ENCODE peak calls at places on chromosomes 12 and 14, in five cellular contexts. One of them, this sample, is unnamed.

GRCh38 chr12:108720757-108721514 is 10.4 kb downstream of the CORO1C start:
- DNase-seq in esophagus squamous epithelium: no peak
- DNase-seq in cardiac muscle cell: no peak
- DNase-seq in adrenal gland: no peak
- DNase-seq in upper lobe of right lung: no peak
- DNase-seq in this sample: no peak

GRCh38 chr12:22518067-22518719 is 26.1 kb downstream of the C2CD5 start:
- DNase-seq in esophagus squamous epithelium: no peak
- DNase-seq in cardiac muscle cell: no peak
- DNase-seq in adrenal gland: peak; percentile 59
- DNase-seq in upper lobe of right lung: no peak
- DNase-seq in this sample: peak; percentile 8

GRCh38 chr12:104738841-104739642 is 219.0 kb downstream of the SLC41A2 start:
- DNase-seq in esophagus squamous epithelium: no peak
- DNase-seq in cardiac muscle cell: no peak
- DNase-seq in adrenal gland: no peak
- DNase-seq in upper lobe of right lung: no peak
- DNase-seq in this sample: no peak

GRCh38 chr14:50311337-50311973 is 574 bp downstream of the L2HGDH start:
- DNase-seq in esophagus squamous epithelium: no peak
- DNase-seq in cardiac muscle cell: no peak
- DNase-seq in adrenal gland: peak; percentile 12
- DNase-seq in upper lobe of right lung: no peak
- DNase-seq in this sample: no peak

GRCh38 chr12:92304335-92305066 is 158.9 kb upstream of the BTG1 start:
- DNase-seq in esophagus squamous epithelium: no peak
- DNase-seq in cardiac muscle cell: no peak
- DNase-seq in adrenal gland: no peak
- DNase-seq in upper lobe of right lung: no peak
- DNase-seq in this sample: no peak

GRCh38 chr14:100609941-100610391 is 22.7 kb upstream of the BEGAIN start:
- DNase-seq in esophagus squamous epithelium: no peak
- DNase-seq in cardiac muscle cell: no peak
- DNase-seq in adrenal gland: no peak
- DNase-seq in upper lobe of right lung: peak; percentile 54
- DNase-seq in this sample: no peak

GRCh38 chr12:103858953-103859601 is 18.0 kb upstream of the NT5DC3 start:
- DNase-seq in esophagus squamous epithelium: no peak
- DNase-seq in cardiac muscle cell: no peak
- DNase-seq in adrenal gland: peak; percentile 69
- DNase-seq in upper lobe of right lung: no peak
- DNase-seq in this sample: no peak

GRCh38 chr14:77991128-77991772 is 178.9 kb upstream of the NRXN3 start:
- DNase-seq in esophagus squamous epithelium: no peak
- DNase-seq in cardiac muscle cell: peak; percentile 32
- DNase-seq in adrenal gland: peak; percentile 22
- DNase-seq in upper lobe of right lung: no peak
- DNase-seq in this sample: peak; percentile 22

GRCh38 chr12:120224304-120225199 is 23.6 kb upstream of the RPLP0 start:
- DNase-seq in esophagus squamous epithelium: no peak
- DNase-seq in cardiac muscle cell: no peak
- DNase-seq in adrenal gland: no peak
- DNase-seq in upper lobe of right lung: peak; percentile 93
- DNase-seq in this sample: peak; percentile 77

GRCh38 chr12:52307836-52308806 is 13.1 kb downstream of the KRT83 start:
- DNase-seq in esophagus squamous epithelium: no peak
- DNase-seq in cardiac muscle cell: peak; percentile 82
- DNase-seq in adrenal gland: peak; percentile 15
- DNase-seq in upper lobe of right lung: peak; percentile 86
- DNase-seq in this sample: peak; percentile 74

GRCh38 chr12:78530065-78530765 is 334.4 kb upstream of the SYT1 start:
- DNase-seq in esophagus squamous epithelium: no peak
- DNase-seq in cardiac muscle cell: no peak
- DNase-seq in adrenal gland: no peak
- DNase-seq in upper lobe of right lung: no peak
- DNase-seq in this sample: no peak

GRCh38 chr14:72558721-72559120 is 335.2 kb downstream of the DPF3 start:
- DNase-seq in esophagus squamous epithelium: no peak
- DNase-seq in cardiac muscle cell: no peak
- DNase-seq in adrenal gland: no peak
- DNase-seq in upper lobe of right lung: no peak
- DNase-seq in this sample: no peak

GRCh38 chr14:95496690-95497241 is 19.7 kb downstream of the SYNE3 start:
- DNase-seq in esophagus squamous epithelium: no peak
- DNase-seq in cardiac muscle cell: no peak
- DNase-seq in adrenal gland: no peak
- DNase-seq in upper lobe of right lung: no peak
- DNase-seq in this sample: no peak

GRCh38 chr12:47949441-47950341 is 13.7 kb upstream of the TMEM106C start:
- DNase-seq in esophagus squamous epithelium: no peak
- DNase-seq in cardiac muscle cell: peak; percentile 85
- DNase-seq in adrenal gland: peak; percentile 89
- DNase-seq in upper lobe of right lung: peak; percentile 91
- DNase-seq in this sample: peak; percentile 82

GRCh38 chr14:59997496-59997895 is 77.6 kb downstream of the LRRC9 start:
- DNase-seq in esophagus squamous epithelium: no peak
- DNase-seq in cardiac muscle cell: no peak
- DNase-seq in adrenal gland: no peak
- DNase-seq in upper lobe of right lung: no peak
- DNase-seq in this sample: no peak

GRCh38 chr14:103315368-103315911 is 18.6 kb upstream of the EIF5 start:
- DNase-seq in esophagus squamous epithelium: no peak
- DNase-seq in cardiac muscle cell: no peak
- DNase-seq in adrenal gland: peak; percentile 86
- DNase-seq in upper lobe of right lung: no peak
- DNase-seq in this sample: no peak

GRCh38 chr12:32305163-32305562 is 94.2 kb upstream of the FGD4 start:
- DNase-seq in esophagus squamous epithelium: no peak
- DNase-seq in cardiac muscle cell: no peak
- DNase-seq in adrenal gland: no peak
- DNase-seq in upper lobe of right lung: no peak
- DNase-seq in this sample: no peak

GRCh38 chr14:36521598-36522345 is 1.7 kb upstream of the NKX2-1 start:
- DNase-seq in esophagus squamous epithelium: no peak
- DNase-seq in cardiac muscle cell: no peak
- DNase-seq in adrenal gland: no peak
- DNase-seq in upper lobe of right lung: peak; percentile 84
- DNase-seq in this sample: no peak

GRCh38 chr12:106871477-106871876 is 84.2 kb upstream of the TMEM263 start:
- DNase-seq in esophagus squamous epithelium: no peak
- DNase-seq in cardiac muscle cell: no peak
- DNase-seq in adrenal gland: no peak
- DNase-seq in upper lobe of right lung: no peak
- DNase-seq in this sample: no peak

GRCh38 chr14:51845811-51846210 is 14.6 kb upstream of the GNG2 start:
- DNase-seq in esophagus squamous epithelium: no peak
- DNase-seq in cardiac muscle cell: no peak
- DNase-seq in adrenal gland: no peak
- DNase-seq in upper lobe of right lung: no peak
- DNase-seq in this sample: no peak

GRCh38 chr12:27013606-27014084 is 539 bp downstream of the TM7SF3 start:
- DNase-seq in esophagus squamous epithelium: no peak
- DNase-seq in cardiac muscle cell: peak; percentile 32
- DNase-seq in adrenal gland: peak; percentile 26
- DNase-seq in upper lobe of right lung: no peak
- DNase-seq in this sample: no peak

GRCh38 chr12:105192624-105193225 is 43.2 kb downstream of the APPL2 start:
- DNase-seq in esophagus squamous epithelium: no peak
- DNase-seq in cardiac muscle cell: no peak
- DNase-seq in adrenal gland: no peak
- DNase-seq in upper lobe of right lung: no peak
- DNase-seq in this sample: peak; percentile 33

GRCh38 chr12:122871851-122872785 is 23.8 kb downstream of the VPS37B start:
- DNase-seq in esophagus squamous epithelium: no peak
- DNase-seq in cardiac muscle cell: no peak
- DNase-seq in adrenal gland: peak; percentile 67
- DNase-seq in upper lobe of right lung: no peak
- DNase-seq in this sample: peak; percentile 68

GRCh38 chr12:83642205-83642604 is 955.5 kb downstream of the TMTC2 start:
- DNase-seq in esophagus squamous epithelium: no peak
- DNase-seq in cardiac muscle cell: no peak
- DNase-seq in adrenal gland: no peak
- DNase-seq in upper lobe of right lung: no peak
- DNase-seq in this sample: no peak

GRCh38 chr14:96303981-96304380 is 48.0 kb downstream of the BDKRB1 start:
- DNase-seq in esophagus squamous epithelium: no peak
- DNase-seq in cardiac muscle cell: no peak
- DNase-seq in adrenal gland: no peak
- DNase-seq in upper lobe of right lung: no peak
- DNase-seq in this sample: no peak

GRCh38 chr14:59882957-59883356 is 12.4 kb upstream of the RTN1 start:
- DNase-seq in esophagus squamous epithelium: no peak
- DNase-seq in cardiac muscle cell: no peak
- DNase-seq in adrenal gland: no peak
- DNase-seq in upper lobe of right lung: no peak
- DNase-seq in this sample: no peak

GRCh38 chr14:20302042-20302761 is 3.5 kb downstream of the TTC5 start:
- DNase-seq in esophagus squamous epithelium: no peak
- DNase-seq in cardiac muscle cell: no peak
- DNase-seq in adrenal gland: no peak
- DNase-seq in upper lobe of right lung: no peak
- DNase-seq in this sample: no peak

GRCh38 chr14:61710853-61711817 is 15.8 kb downstream of the HIF1A start:
- DNase-seq in esophagus squamous epithelium: no peak
- DNase-seq in cardiac muscle cell: no peak
- DNase-seq in adrenal gland: no peak
- DNase-seq in upper lobe of right lung: no peak
- DNase-seq in this sample: no peak

GRCh38 chr12:104498211-104498801 is 41.6 kb downstream of the CHST11 start:
- DNase-seq in esophagus squamous epithelium: no peak
- DNase-seq in cardiac muscle cell: no peak
- DNase-seq in adrenal gland: no peak
- DNase-seq in upper lobe of right lung: no peak
- DNase-seq in this sample: no peak

GRCh38 chr14:93175492-93175891 is 9.2 kb downstream of the MOAP1 start:
- DNase-seq in esophagus squamous epithelium: no peak
- DNase-seq in cardiac muscle cell: no peak
- DNase-seq in adrenal gland: no peak
- DNase-seq in upper lobe of right lung: peak; percentile 20
- DNase-seq in this sample: no peak

GRCh38 chr14:68936980-68937379 is 42.1 kb downstream of the ACTN1 start:
- DNase-seq in esophagus squamous epithelium: no peak
- DNase-seq in cardiac muscle cell: no peak
- DNase-seq in adrenal gland: no peak
- DNase-seq in upper lobe of right lung: no peak
- DNase-seq in this sample: no peak
- H3K4me1 ChIP-seq in esophagus squamous epithelium: peaks cover 96% of the 10 kb centered on the region
- H3K4me1 ChIP-seq in cardiac muscle cell: peaks cover 62% of the 10 kb centered on the region
- H3K4me1 ChIP-seq in adrenal gland: peaks cover 3% of the 10 kb centered on the region
- H3K4me1 ChIP-seq in upper lobe of right lung: peaks cover 71% of the 10 kb centered on the region
- H3K4me1 ChIP-seq in this sample: peaks cover 38% of the 10 kb centered on the region

DNA sequence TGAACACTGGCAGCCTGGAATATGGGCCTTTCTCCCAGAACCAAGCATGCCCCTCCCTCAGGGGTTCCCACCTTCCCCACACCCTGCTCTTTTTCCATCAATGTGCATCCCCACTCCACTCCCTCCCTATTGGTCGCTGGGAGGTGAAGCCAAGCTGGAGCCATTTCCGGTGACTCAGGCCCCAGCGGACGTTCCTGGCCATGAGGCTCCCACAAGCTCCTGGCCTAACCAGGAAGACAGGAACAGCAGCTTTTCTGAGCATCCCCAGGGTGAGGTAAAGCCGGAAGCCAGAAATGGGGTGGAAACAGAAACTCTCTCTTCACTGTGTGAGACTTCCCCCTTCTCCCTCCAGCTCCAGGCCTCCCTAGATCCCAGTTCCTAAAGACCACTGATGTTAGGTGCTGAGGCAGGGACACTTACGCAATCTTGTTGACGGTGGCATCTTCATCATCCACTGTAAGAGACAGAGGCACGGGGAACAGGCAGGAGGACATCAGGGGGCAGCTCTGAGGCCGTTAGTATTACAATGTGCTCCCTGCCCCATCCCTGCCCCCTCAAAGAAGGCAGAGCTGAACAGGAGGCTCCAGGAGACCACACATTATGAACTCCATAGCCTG is 5.0 kb downstream of the LMBR1L start:
- DNase-seq in esophagus squamous epithelium: no peak
- DNase-seq in cardiac muscle cell: no peak
- DNase-seq in adrenal gland: no peak
- DNase-seq in upper lobe of right lung: no peak
- DNase-seq in this sample: no peak
- H3K4me1 ChIP-seq in esophagus squamous epithelium: peaks cover 38% of the 10 kb centered on the region
- H3K4me1 ChIP-seq in cardiac muscle cell: peaks cover 10% of the 10 kb centered on the region
- H3K4me1 ChIP-seq in adrenal gland: peaks cover 25% of the 10 kb centered on the region
- H3K4me1 ChIP-seq in upper lobe of right lung: peaks cover 44% of the 10 kb centered on the region
- H3K4me1 ChIP-seq in this sample: peaks cover 6% of the 10 kb centered on the region

GRCh38 chr14:87254331-87254730 is 738.7 kb downstream of the GALC start:
- DNase-seq in esophagus squamous epithelium: no peak
- DNase-seq in cardiac muscle cell: no peak
- DNase-seq in adrenal gland: no peak
- DNase-seq in upper lobe of right lung: no peak
- DNase-seq in this sample: no peak

GRCh38 chr14:87250992-87251391 is 742.0 kb downstream of the GALC start:
- DNase-seq in esophagus squamous epithelium: no peak
- DNase-seq in cardiac muscle cell: no peak
- DNase-seq in adrenal gland: no peak
- DNase-seq in upper lobe of right lung: no peak
- DNase-seq in this sample: no peak

GRCh38 chr14:87252103-87252502 is 740.9 kb downstream of the GALC start:
- DNase-seq in esophagus squamous epithelium: no peak
- DNase-seq in cardiac muscle cell: no peak
- DNase-seq in adrenal gland: peak; percentile 11
- DNase-seq in upper lobe of right lung: no peak
- DNase-seq in this sample: no peak

GRCh38 chr14:87260460-87260859 is 732.5 kb downstream of the GALC start:
- DNase-seq in esophagus squamous epithelium: no peak
- DNase-seq in cardiac muscle cell: no peak
- DNase-seq in adrenal gland: no peak
- DNase-seq in upper lobe of right lung: no peak
- DNase-seq in this sample: no peak

GRCh38 chr14:87255046-87255445 is 737.9 kb downstream of the GALC start:
- DNase-seq in esophagus squamous epithelium: no peak
- DNase-seq in cardiac muscle cell: no peak
- DNase-seq in adrenal gland: no peak
- DNase-seq in upper lobe of right lung: no peak
- DNase-seq in this sample: no peak
- H3K4me1 ChIP-seq in esophagus squamous epithelium: no peaks in the 10 kb centered on the region
- H3K4me1 ChIP-seq in cardiac muscle cell: no peaks in the 10 kb centered on the region
- H3K4me1 ChIP-seq in adrenal gland: no peaks in the 10 kb centered on the region
- H3K4me1 ChIP-seq in upper lobe of right lung: no peaks in the 10 kb centered on the region
- H3K4me1 ChIP-seq in this sample: no peaks in the 10 kb centered on the region

DNA sequence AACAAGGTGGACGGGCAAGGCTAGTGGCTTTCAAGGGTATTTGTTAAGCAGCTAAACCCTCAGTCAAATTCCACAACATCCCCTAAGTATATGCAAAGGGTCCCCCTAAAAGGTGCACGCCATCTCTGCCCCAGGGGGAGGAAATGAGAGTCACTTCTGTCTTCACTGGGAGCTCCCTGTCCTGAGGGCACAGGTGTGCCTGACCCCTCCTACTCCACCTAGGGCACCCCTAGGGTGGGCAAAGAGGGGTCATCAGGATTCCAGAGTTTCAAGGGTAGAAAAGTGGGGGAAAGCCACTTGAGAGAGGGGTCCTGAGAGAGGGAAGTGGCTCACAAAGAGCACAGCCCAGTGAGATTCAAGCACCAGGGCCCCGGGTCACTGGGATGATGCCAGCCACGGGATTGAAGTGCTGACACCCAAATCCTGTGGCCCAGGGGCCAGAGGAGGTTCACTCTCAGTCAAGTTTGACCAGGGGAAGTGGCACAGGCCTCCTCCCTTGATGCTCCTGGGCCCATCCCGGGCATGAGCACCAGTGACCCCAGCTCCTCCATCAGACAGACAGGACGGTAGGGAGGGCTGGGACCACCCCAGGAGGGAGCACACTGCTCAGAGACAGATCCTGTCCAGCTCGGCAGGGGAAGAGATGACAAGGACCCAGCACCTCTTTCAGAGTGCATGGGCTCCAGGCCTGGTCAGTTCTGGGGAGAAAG is 82.3 kb upstream of the BCL11B start:
- DNase-seq in esophagus squamous epithelium: no peak
- DNase-seq in cardiac muscle cell: no peak
- DNase-seq in adrenal gland: no peak
- DNase-seq in upper lobe of right lung: peak; percentile 57
- DNase-seq in this sample: no peak
- H3K4me1 ChIP-seq in esophagus squamous epithelium: no peaks in the 10 kb centered on the region
- H3K4me1 ChIP-seq in cardiac muscle cell: no peaks in the 10 kb centered on the region
- H3K4me1 ChIP-seq in adrenal gland: no peaks in the 10 kb centered on the region
- H3K4me1 ChIP-seq in upper lobe of right lung: no peaks in the 10 kb centered on the region
- H3K4me1 ChIP-seq in this sample: no peaks in the 10 kb centered on the region